ENCODE peak calls at places on chromosomes 4 and X, in six cellular contexts. W, T, E, M, I and Y are unnamed samples.
A peak's percentile ranks its signal among the peaks of the same experiment; 100 is the strongest.

GRCh38 chr4:108172780-108173598 is 4.3 kb upstream of the LEF1 start:
- DNase-seq in E (no peak), I (peak; percentile 26), T (peak; percentile 61), M (no peak), W (peak; percentile 40), Y (no peak)

GRCh38 chr4:151417164-151417571 is 8.2 kb downstream of the FHIP1A start:
- DNase-seq in I (no peak), T (no peak), M (no peak), E (no peak), W (no peak), Y (no peak)

GRCh38 chr4:180852743-180853142 is 1390.5 kb upstream of the TENM3 start:
- DNase-seq in M (no peak), E (no peak), T (no peak), I (no peak), W (no peak), Y (no peak)

GRCh38 chrX:107725761-107726555 is 49.6 kb downstream of the TSC22D3 start:
- DNase-seq in E (no peak), M (no peak), W (no peak), T (no peak), I (no peak), Y (no peak)

GRCh38 chr4:74189331-74190043 is 31.6 kb downstream of the MTHFD2L start:
- DNase-seq in W (no peak), I (peak; percentile 76), T (no peak), E (no peak), M (no peak), Y (no peak)

GRCh38 chr4:31701256-31701655 is 981.1 kb downstream of the PCDH7 start:
- DNase-seq in I (no peak), T (peak; percentile 25), W (no peak), E (no peak), M (no peak), Y (no peak)

GRCh38 chrX:43720961-43721360 is 64.9 kb downstream of the MAOA start:
- DNase-seq in M (no peak), I (no peak), T (no peak), W (no peak), E (no peak), Y (no peak)

GRCh38 chrX:135572436-135572835 is 52.0 kb downstream of the INTS6L start:
- DNase-seq in T (no peak), M (no peak), I (peak; percentile 5), E (no peak), W (no peak), Y (no peak)

GRCh38 chrX:122115604-122116003 is 1068.2 kb downstream of the GLUD2 start:
- DNase-seq in W (no peak), M (no peak), T (no peak), E (no peak), I (no peak), Y (no peak)

GRCh38 chrX:104166735-104167436 is 633 bp downstream of the FAM199X start:
- DNase-seq in W (peak; percentile 35), T (no peak), E (no peak), M (no peak), I (no peak), Y (no peak)

GRCh38 chr4:6332042-6332668 is 62.5 kb downstream of the WFS1 start:
- DNase-seq in I (peak; percentile 37), T (no peak), E (peak; percentile 12), W (no peak), M (no peak), Y (no peak)

GRCh38 chr4:179709961-179710624 is 2267.9 kb upstream of the AGA start:
- DNase-seq in M (no peak), W (no peak), E (no peak), I (no peak), T (no peak), Y (no peak)

GRCh38 chr4:153159016-153159415 is 45.2 kb upstream of the TRIM2 start:
- DNase-seq in I (no peak), E (no peak), T (no peak), M (no peak), W (no peak), Y (no peak)

GRCh38 chr4:151443247-151443646 is 34.3 kb downstream of the FHIP1A start:
- DNase-seq in M (no peak), I (no peak), T (no peak), E (no peak), W (no peak), Y (no peak)

GRCh38 chr4:11072999-11073398 is 355.7 kb downstream of the HS3ST1 start:
- DNase-seq in M (no peak), W (no peak), E (no peak), T (no peak), I (peak; percentile 4), Y (no peak)

GRCh38 chr4:6938237-6938636 is 28.6 kb downstream of the TBC1D14 start:
- DNase-seq in T (peak; percentile 75), W (no peak), E (no peak), M (no peak), I (peak; percentile 28), Y (no peak)

GRCh38 chr4:29852537-29852936 is 867.6 kb upstream of the PCDH7 start:
- DNase-seq in T (no peak), W (no peak), M (no peak), E (no peak), I (no peak), Y (no peak)

GRCh38 chr4:145734576-145735329 is 54.8 kb downstream of the C4orf51 start:
- DNase-seq in I (peak; percentile 97), W (peak; percentile 58), M (peak; percentile 23), T (peak; percentile 66), E (peak; percentile 96), Y (peak; percentile 95)
- H3K4me3 ChIP-seq in I (peak overlapping the region; percentile 13), W (peak overlapping the region; percentile 48), M (no peak overlapping the region), T (no peak overlapping the region), E (peak overlapping the region; percentile 29), Y (peak overlapping the region; percentile 14)

DNA sequence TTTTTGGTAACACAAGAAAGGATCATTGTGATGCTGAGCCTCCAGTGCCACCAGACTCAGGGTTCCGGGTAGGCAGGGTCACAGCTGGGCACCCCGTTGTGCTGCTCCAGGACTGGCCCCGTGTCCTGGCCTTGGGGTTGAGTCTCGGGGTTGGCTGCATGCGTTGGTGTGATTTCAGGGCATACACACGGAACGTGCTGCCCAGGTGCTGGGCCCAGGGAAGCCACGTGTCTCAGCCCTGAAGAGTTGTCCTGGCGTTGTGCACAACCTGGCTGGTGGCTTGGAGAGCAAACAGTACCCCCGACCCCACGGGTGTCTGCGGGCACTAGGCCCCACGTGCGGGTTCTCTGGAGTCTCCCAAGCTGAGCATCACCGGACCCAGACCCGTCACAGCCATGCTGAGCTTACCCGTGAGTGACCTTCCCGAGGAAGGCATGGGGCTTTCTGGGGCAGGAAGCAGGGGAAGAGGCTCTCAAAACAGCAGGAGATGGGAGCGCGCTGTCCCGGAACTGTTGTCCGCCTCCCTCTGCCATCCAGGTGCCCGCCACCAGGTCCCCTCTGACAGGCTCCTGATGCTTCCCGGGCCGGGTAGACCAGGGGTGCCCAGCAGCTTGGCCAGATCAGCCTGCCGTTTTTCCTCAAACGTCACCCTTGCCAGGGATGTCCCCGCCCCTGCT is 66.1 kb upstream of the ENPP6 start:
- DNase-seq in T (peak; percentile 62), E (no peak), W (peak; percentile 86), I (no peak), M (no peak), Y (no peak)
- H3K4me3 ChIP-seq in T (no peak overlapping the region), E (no peak overlapping the region), W (no peak overlapping the region), I (no peak overlapping the region), M (no peak overlapping the region), Y (no peak overlapping the region)

GRCh38 chrX:53114864-53115549 is 21.1 kb downstream of the KANTR start:
- DNase-seq in I (no peak), M (no peak), W (no peak), E (no peak), T (no peak), Y (no peak)

GRCh38 chrX:53116101-53116500 is 22.2 kb downstream of the KANTR start:
- DNase-seq in I (peak; percentile 82), W (no peak), T (no peak), M (no peak), E (peak; percentile 4), Y (peak; percentile 57)

GRCh38 chrX:53115550-53115874 is 21.6 kb downstream of the KANTR start:
- DNase-seq in T (no peak), M (no peak), E (no peak), W (no peak), I (no peak), Y (no peak)
- H3K4me3 ChIP-seq in T (no peak overlapping the region), M (no peak overlapping the region), E (no peak overlapping the region), W (no peak overlapping the region), I (no peak overlapping the region), Y (no peak overlapping the region)

DNA sequence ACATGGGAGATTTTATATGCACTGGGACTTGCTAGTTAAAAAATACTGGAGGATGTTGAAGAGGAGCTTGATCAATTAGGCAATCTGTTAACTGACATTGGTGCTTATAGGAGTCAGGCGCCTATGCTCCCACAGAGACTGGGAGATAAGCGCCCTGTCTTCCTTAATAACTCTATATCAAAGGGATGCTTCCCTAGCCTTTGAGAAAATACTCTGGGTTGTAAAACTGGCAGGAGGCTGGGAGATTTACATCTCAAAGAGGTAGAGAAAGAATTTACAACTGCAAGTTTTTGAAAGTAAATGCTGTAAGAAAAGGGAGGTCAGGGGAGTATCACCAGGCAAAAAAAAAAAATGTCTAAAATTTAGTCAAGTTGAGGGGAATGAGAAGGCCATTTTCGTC is 325.4 kb downstream of the PCDH10 start:
- DNase-seq in I (no peak), M (no peak), W (no peak), T (no peak), E (no peak), Y (no peak)
- H3K4me3 ChIP-seq in I (no peak overlapping the region), M (no peak overlapping the region), W (no peak overlapping the region), T (no peak overlapping the region), E (no peak overlapping the region), Y (no peak overlapping the region)

GRCh38 chrX:137567474-137568232 is 1.7 kb downstream of the ZIC3 start:
- DNase-seq in M (no peak), W (no peak), T (no peak), E (no peak), I (no peak), Y (no peak)

GRCh38 chrX:137563681-137564651 is 2.0 kb upstream of the ZIC3 start:
- DNase-seq in I (no peak), W (no peak), M (no peak), T (no peak), E (no peak), Y (no peak)

GRCh38 chrX:137566746-137567473 is 983 bp downstream of the ZIC3 start:
- DNase-seq in T (no peak), W (no peak), I (no peak), M (no peak), E (no peak), Y (no peak)

GRCh38 chrX:137565921-137566745 is at the start of gene ZIC3:
- DNase-seq in M (no peak), E (peak; percentile 3), T (no peak), I (peak; percentile 17), W (peak; percentile 33), Y (no peak)

GRCh38 chrX:137565318-137565904 is 516 bp upstream of the ZIC3 start:
- DNase-seq in I (no peak), M (no peak), T (no peak), E (no peak), W (no peak), Y (no peak)
- H3K4me3 ChIP-seq in I (peak overlapping the region; percentile 37), M (peak overlapping the region; percentile 25), T (no peak overlapping the region), E (peak overlapping the region; percentile 46), W (peak overlapping the region; percentile 28), Y (peak overlapping the region; percentile 46)